ENCODE peak calls at places on chromosomes 16 and 17, in six cellular contexts. I, H, Z, S, G and R are unnamed samples.

GRCh38 chr17:34234616-34235015 is 20.5 kb upstream of the CCL2 start:
- DNase-seq in I (no peak), H (no peak), Z (no peak), S (no peak), G (no peak), R (no peak)

GRCh38 chr17:65171753-65172152 is 34.6 kb downstream of the RGS9 start:
- DNase-seq in I (no peak), H (no peak), Z (no peak), S (no peak), G (no peak), R (no peak)

GRCh38 chr16:16067127-16067526 is 117.7 kb downstream of the ABCC1 start:
- DNase-seq in I (peak; percentile 73), H (peak; percentile 18), Z (no peak), S (no peak), G (no peak), R (no peak)

GRCh38 chr17:57999496-58000017 is 7.5 kb downstream of the SRSF1 start:
- DNase-seq in I (peak; percentile 37), H (no peak), Z (peak; percentile 78), S (no peak), G (peak; percentile 82), R (no peak)

GRCh38 chr16:25065899-25066298 is 45.6 kb upstream of the LCMT1 start:
- DNase-seq in I (no peak), H (no peak), Z (no peak), S (no peak), G (peak; percentile 22), R (no peak)

GRCh38 chr17:35796942-35797341 is 1.5 kb upstream of the MMP28 start:
- DNase-seq in I (no peak), H (no peak), Z (no peak), S (no peak), G (no peak), R (no peak)

GRCh38 chr17:11336290-11336995 is 95.4 kb downstream of the SHISA6 start:
- DNase-seq in I (no peak), H (no peak), Z (no peak), S (no peak), G (no peak), R (no peak)

GRCh38 chr17:79657036-79657435 is 46.2 kb upstream of the RBFOX3 start:
- DNase-seq in I (no peak), H (no peak), Z (no peak), S (no peak), G (no peak), R (no peak)

GRCh38 chr16:72317378-72317777 is 145.4 kb upstream of the PMFBP1 start:
- DNase-seq in I (peak; percentile 86), H (no peak), Z (no peak), S (no peak), G (no peak), R (no peak)

GRCh38 chr17:68052810-68053209 is 17.3 kb downstream of the KPNA2 start:
- DNase-seq in I (no peak), H (no peak), Z (no peak), S (no peak), G (no peak), R (no peak)

GRCh38 chr17:37506678-37507077 is 17.0 kb downstream of the DUSP14 start:
- DNase-seq in I (peak; percentile 34), H (no peak), Z (peak; percentile 77), S (no peak), G (peak; percentile 34), R (no peak)

GRCh38 chr16:8464979-8465378 is 125.3 kb downstream of the TMEM114 start:
- DNase-seq in I (no peak), H (no peak), Z (no peak), S (no peak), G (no peak), R (no peak)

GRCh38 chr17:42895185-42895555 is 5.4 kb upstream of the G6PC1 start:
- DNase-seq in I (peak; percentile 81), H (peak; percentile 52), Z (no peak), S (peak; percentile 63), G (peak; percentile 55), R (peak; percentile 37)

GRCh38 chr17:76081295-76082210 is 2.6 kb downstream of the ZACN start:
- DNase-seq in I (no peak), H (no peak), Z (no peak), S (no peak), G (no peak), R (no peak)

GRCh38 chr16:28561557-28562187 is 8.0 kb downstream of the SGF29 start:
- DNase-seq in I (no peak), H (no peak), Z (no peak), S (no peak), G (no peak), R (no peak)

GRCh38 chr16:81707411-81708321 is 71.4 kb upstream of the PLCG2 start:
- DNase-seq in I (peak; percentile 51), H (peak; percentile 84), Z (no peak), S (peak; percentile 31), G (no peak), R (no peak)

GRCh38 chr17:12680407-12680897 is 14.8 kb downstream of the MYOCD start:
- DNase-seq in I (no peak), H (peak; percentile 25), Z (peak; percentile 12), S (no peak), G (no peak), R (no peak)

GRCh38 chr17:72119963-72120877 is 600 bp upstream of the SOX9 start:
- DNase-seq in I (peak; percentile 84), H (peak; percentile 53), Z (peak; percentile 75), S (peak; percentile 83), G (peak; percentile 76), R (no peak)

GRCh38 chr17:43650471-43650870 is 11.3 kb downstream of the MEOX1 start:
- DNase-seq in I (no peak), H (no peak), Z (no peak), S (no peak), G (no peak), R (no peak)

GRCh38 chr17:49548506-49549310 is 27.0 kb upstream of the NXPH3 start:
- DNase-seq in I (no peak), H (no peak), Z (peak; percentile 73), S (no peak), G (peak; percentile 16), R (peak; percentile 10)

GRCh38 chr16:53052519-53053501 is at the start of gene CHD9NB:
- DNase-seq in I (peak; percentile 86), H (peak; percentile 75), Z (no peak), S (peak; percentile 99), G (peak; percentile 84), R (peak; percentile 98)

GRCh38 chr16:1311212-1311737 is 1.8 kb downstream of the UBE2I start:
- DNase-seq in I (no peak), H (no peak), Z (peak; percentile 57), S (no peak), G (no peak), R (no peak)
- H3K27ac ChIP-seq in I (peak overlapping the region; percentile 56), H (peak overlapping the region; percentile 98), Z (no peak overlapping the region), S (no peak overlapping the region), G (peak overlapping the region; percentile 63), R (no peak overlapping the region)

DNA sequence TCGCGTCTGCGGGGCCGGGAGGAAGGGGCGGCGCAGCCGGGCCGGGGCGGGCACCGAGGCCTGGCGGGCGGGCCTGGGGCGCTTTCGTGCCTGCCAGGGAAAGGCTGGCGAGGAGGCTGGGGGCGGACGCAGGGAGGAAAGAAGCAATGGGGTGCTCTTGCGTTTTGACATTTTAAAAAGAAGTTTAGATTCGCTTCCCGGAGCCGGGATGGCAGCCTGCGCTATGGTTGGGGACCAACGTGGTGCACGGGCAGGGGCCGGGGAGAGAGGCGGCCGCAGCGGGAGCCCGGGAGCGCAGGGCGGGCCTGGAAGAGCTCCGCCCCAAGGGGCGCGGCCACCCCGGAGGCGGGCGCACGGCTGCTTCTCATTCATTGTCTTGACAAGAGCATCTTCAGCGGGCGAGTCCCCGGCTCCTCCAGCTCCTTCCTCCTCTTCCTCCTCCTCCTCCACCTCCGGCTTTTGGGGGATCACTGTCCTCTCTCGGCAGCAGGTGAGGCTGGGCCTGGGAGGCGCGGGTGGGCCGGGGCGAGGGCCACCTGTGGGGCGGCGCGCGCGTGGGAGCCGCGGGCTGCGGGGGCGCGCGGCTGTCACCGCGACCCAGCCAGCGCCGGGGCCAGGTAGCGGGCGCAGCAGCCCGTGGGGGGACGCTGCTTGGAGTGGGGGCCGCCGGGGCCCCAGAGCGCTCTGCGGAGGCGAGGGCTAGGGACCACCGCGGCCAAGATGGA is at the start of gene CORO1A:
- DNase-seq in I (peak; percentile 47), H (peak; percentile 90), Z (peak; percentile 92), S (peak; percentile 49), G (peak; percentile 91), R (no peak)
- H3K27ac ChIP-seq in I (peak within 1 kb of the TSS; percentile 26), H (peak within 1 kb of the TSS; percentile 80), Z (no peak within 1 kb of the TSS), S (no peak within 1 kb of the TSS), G (peak within 1 kb of the TSS; percentile 62), R (no peak within 1 kb of the TSS)

GRCh38 chr17:17493249-17493985 is 2.8 kb downstream of the RASD1 start:
- DNase-seq in I (no peak), H (peak; percentile 59), Z (peak; percentile 68), S (no peak), G (no peak), R (no peak)

GRCh38 chr17:17494499-17495447 is 1.4 kb downstream of the RASD1 start:
- DNase-seq in I (peak; percentile 10), H (peak; percentile 50), Z (peak; percentile 77), S (no peak), G (peak; percentile 60), R (no peak)

GRCh38 chr17:17492562-17492961 is 3.6 kb downstream of the RASD1 start:
- DNase-seq in I (no peak), H (no peak), Z (no peak), S (no peak), G (no peak), R (no peak)

GRCh38 chr17:17495448-17496188 is 577 bp downstream of the RASD1 start:
- DNase-seq in I (peak; percentile 47), H (peak; percentile 33), Z (peak; percentile 63), S (peak; percentile 52), G (peak; percentile 53), R (no peak)

DNA sequence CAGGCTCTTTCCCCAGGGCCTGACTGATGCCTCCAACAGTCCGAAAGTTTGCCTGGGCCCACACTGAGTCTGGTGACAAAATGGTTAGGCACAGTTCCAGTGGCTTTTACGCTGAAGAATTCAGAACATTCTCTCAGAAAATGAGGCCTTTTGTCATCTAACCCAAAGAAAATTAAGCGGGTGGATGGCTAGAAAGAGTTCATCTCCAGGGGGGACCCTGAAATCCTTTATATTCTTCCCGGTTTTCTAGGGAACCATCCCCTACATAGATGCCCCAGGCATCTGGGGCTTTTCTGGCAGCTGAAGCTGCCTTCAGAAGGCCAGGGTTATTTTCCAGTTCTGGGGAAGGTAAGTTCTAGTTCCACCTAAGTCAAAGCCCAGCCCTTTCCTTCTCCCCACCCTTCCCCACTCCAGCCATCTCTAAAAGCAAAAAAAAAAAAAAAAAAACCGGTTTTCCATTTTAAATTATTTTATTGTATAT is 2.2 kb downstream of the RASD1 start:
- DNase-seq in I (no peak), H (no peak), Z (peak; percentile 70), S (no peak), G (no peak), R (no peak)
- H3K27ac ChIP-seq in I (no peak overlapping the region), H (peak overlapping the region; percentile 34), Z (peak overlapping the region; percentile 43), S (no peak overlapping the region), G (no peak overlapping the region), R (no peak overlapping the region)

DNA sequence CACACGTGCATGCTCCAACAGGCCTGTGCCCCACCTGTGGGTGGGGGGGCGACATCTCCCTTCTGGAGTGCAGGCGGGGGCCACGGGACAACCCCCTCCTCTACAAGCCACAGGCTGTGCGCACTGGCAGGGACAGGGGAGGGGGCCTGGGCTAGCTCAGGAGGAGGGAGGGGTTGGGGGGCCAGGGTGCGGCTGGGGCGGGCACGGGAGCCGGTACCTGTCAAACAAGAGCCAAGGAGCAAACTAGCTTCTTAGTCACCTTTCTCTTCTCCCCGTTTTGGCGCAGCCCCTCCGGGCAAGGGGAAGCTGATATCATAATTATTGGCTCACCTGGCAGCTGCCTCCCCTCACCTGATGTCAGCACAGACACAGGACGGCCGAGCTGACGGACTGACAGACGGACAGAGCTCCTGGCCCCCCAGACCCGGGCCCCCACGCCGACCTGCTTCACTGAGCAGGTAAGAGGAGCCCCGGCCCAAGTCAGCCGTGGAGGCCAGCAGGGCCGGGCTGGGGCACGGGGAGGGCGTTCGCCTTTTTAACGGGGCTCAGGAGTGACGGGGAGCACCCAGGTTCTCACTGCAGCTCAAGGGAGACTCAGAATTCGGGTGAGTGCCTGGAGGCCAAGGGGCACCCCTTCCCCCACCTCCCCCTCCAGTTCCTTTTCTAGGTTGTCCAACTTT is at the start of gene FOXN1:
- DNase-seq in I (no peak), H (no peak), Z (no peak), S (peak; percentile 54), G (no peak), R (no peak)
- H3K27ac ChIP-seq in I (no peak within 1 kb of the TSS), H (no peak within 1 kb of the TSS), Z (no peak within 1 kb of the TSS), S (peak within 1 kb of the TSS; percentile 67), G (no peak within 1 kb of the TSS), R (no peak within 1 kb of the TSS)